ENCODE peak calls at places on chromosomes 6 and 20, in five cellular contexts. One of them, this sample, is unnamed.

GRCh38 chr6:125008261-125008671 is 46.0 kb downstream of the RNF217 start:
- DNase-seq in ELF-1: no peak
- DNase-seq in RWPE1: no peak
- DNase-seq in activated CD8-positive, alpha-beta memory T cell treated with anti-CD3 and anti-CD28 coated beads for 4 hours: no peak
- DNase-seq in astrocyte of the spinal cord: peak; percentile 44
- DNase-seq in this sample: no peak

GRCh38 chr20:35151739-35152138 is 4.6 kb upstream of the EDEM2 start:
- DNase-seq in ELF-1: no peak
- DNase-seq in astrocyte of the spinal cord: no peak
- DNase-seq in RWPE1: no peak
- DNase-seq in activated CD8-positive, alpha-beta memory T cell treated with anti-CD3 and anti-CD28 coated beads for 4 hours: no peak
- DNase-seq in this sample: no peak

GRCh38 chr6:73801652-73802268 is 105.8 kb downstream of the CD109 start:
- DNase-seq in astrocyte of the spinal cord: no peak
- DNase-seq in RWPE1: no peak
- DNase-seq in ELF-1: no peak
- DNase-seq in activated CD8-positive, alpha-beta memory T cell treated with anti-CD3 and anti-CD28 coated beads for 4 hours: no peak
- DNase-seq in this sample: no peak

GRCh38 chr6:36337814-36338213 is 1.1 kb upstream of the BNIP5 start:
- DNase-seq in ELF-1: no peak
- DNase-seq in RWPE1: no peak
- DNase-seq in activated CD8-positive, alpha-beta memory T cell treated with anti-CD3 and anti-CD28 coated beads for 4 hours: no peak
- DNase-seq in astrocyte of the spinal cord: no peak
- DNase-seq in this sample: no peak

GRCh38 chr20:15012551-15012950 is 675.1 kb upstream of the FLRT3 start:
- DNase-seq in RWPE1: no peak
- DNase-seq in ELF-1: no peak
- DNase-seq in activated CD8-positive, alpha-beta memory T cell treated with anti-CD3 and anti-CD28 coated beads for 4 hours: no peak
- DNase-seq in astrocyte of the spinal cord: no peak
- DNase-seq in this sample: no peak

GRCh38 chr6:162856885-162857284 is 129.1 kb downstream of the PACRG start:
- DNase-seq in RWPE1: peak; percentile 54
- DNase-seq in activated CD8-positive, alpha-beta memory T cell treated with anti-CD3 and anti-CD28 coated beads for 4 hours: no peak
- DNase-seq in ELF-1: peak; percentile 89
- DNase-seq in astrocyte of the spinal cord: peak; percentile 92
- DNase-seq in this sample: no peak

GRCh38 chr20:23127506-23128279 is 41.6 kb upstream of the CD93 start:
- DNase-seq in RWPE1: no peak
- DNase-seq in ELF-1: no peak
- DNase-seq in astrocyte of the spinal cord: no peak
- DNase-seq in activated CD8-positive, alpha-beta memory T cell treated with anti-CD3 and anti-CD28 coated beads for 4 hours: no peak
- DNase-seq in this sample: no peak

GRCh38 chr20:21698494-21699215 is 6.8 kb upstream of the PAX1 start:
- DNase-seq in astrocyte of the spinal cord: no peak
- DNase-seq in activated CD8-positive, alpha-beta memory T cell treated with anti-CD3 and anti-CD28 coated beads for 4 hours: no peak
- DNase-seq in RWPE1: no peak
- DNase-seq in ELF-1: no peak
- DNase-seq in this sample: no peak

GRCh38 chr6:6856538-6857523 is 250.9 kb upstream of the RREB1 start:
- DNase-seq in ELF-1: peak; percentile 85
- DNase-seq in astrocyte of the spinal cord: no peak
- DNase-seq in activated CD8-positive, alpha-beta memory T cell treated with anti-CD3 and anti-CD28 coated beads for 4 hours: peak; percentile 11
- DNase-seq in RWPE1: peak; percentile 88
- DNase-seq in this sample: no peak